ENCODE peak calls at places on chromosomes 16 and 17, in five cellular contexts. C is aorta; T is GM23248; S is CD8-positive, alpha-beta T cell; P is sigmoid colon. Y is an unnamed sample. For H3K4me1, the result is how much of the 10 kb centered on the place peaks cover.

GRCh38 chr16:10497132-10498088 is 83.0 kb downstream of the EMP2 start:
- DNase-seq in C (no peak), T (no peak), S (no peak), P (no peak), Y (no peak)

GRCh38 chr17:79517812-79518211 is 93.0 kb downstream of the RBFOX3 start:
- DNase-seq in C (no peak), T (no peak), S (no peak), P (no peak), Y (no peak)

GRCh38 chr17:15981646-15982580 is 17.6 kb downstream of the ZSWIM7 start:
- DNase-seq in C (no peak), T (peak), S (no peak), P (no peak), Y (no peak)

GRCh38 chr16:27745348-27745747 is 195.4 kb downstream of the KATNIP start:
- DNase-seq in C (no peak), T (peak), S (no peak), P (no peak), Y (no peak)

GRCh38 chr16:11609474-11610120 is 22.9 kb upstream of the LITAF start:
- DNase-seq in C (no peak), T (no peak), S (no peak), P (no peak), Y (peak)

GRCh38 chr16:73191111-73192046 is 143.5 kb upstream of the ZFHX3 start:
- DNase-seq in C (no peak), T (no peak), S (no peak), P (no peak), Y (no peak)

GRCh38 chr17:40317880-40318834 is 9.2 kb downstream of the RARA start:
- DNase-seq in C (peak), T (peak), S (peak), P (peak), Y (peak)

GRCh38 chr16:28925386-28926228 is 569 bp upstream of the RABEP2 start:
- DNase-seq in C (peak), T (peak), S (peak), P (peak), Y (peak)

GRCh38 chr17:73067075-73067474 is 25.4 kb downstream of the SLC39A11 start:
- DNase-seq in C (no peak), T (no peak), S (no peak), P (no peak), Y (no peak)

GRCh38 chr17:28760987-28761562 is 17.3 kb downstream of the TRAF4 start:
- DNase-seq in C (no peak), T (peak), S (no peak), P (peak), Y (peak)

GRCh38 chr17:1961187-1961586 is 63.9 kb downstream of the RTN4RL1 start:
- DNase-seq in C (no peak), T (no peak), S (no peak), P (no peak), Y (no peak)

GRCh38 chr16:55735120-55735781 is 79.5 kb downstream of the SLC6A2 start:
- DNase-seq in C (no peak), T (no peak), S (no peak), P (no peak), Y (no peak)

GRCh38 chr17:29836643-29837042 is 93.4 kb downstream of the SSH2 start:
- DNase-seq in C (no peak), T (peak), S (no peak), P (no peak), Y (no peak)

GRCh38 chr16:11053916-11054460 is 109.6 kb downstream of the CLEC16A start:
- DNase-seq in C (no peak), T (no peak), S (no peak), P (peak), Y (no peak)

GRCh38 chr17:58432806-58433573 is 15.7 kb upstream of the RNF43 start:
- DNase-seq in C (no peak), T (no peak), S (no peak), P (no peak), Y (no peak)

GRCh38 chr16:675884-676564 is 553 bp downstream of the RHBDL1 start:
- DNase-seq in C (no peak), T (no peak), S (no peak), P (no peak), Y (peak)

GRCh38 chr16:56480776-56481467 is 29.6 kb downstream of the OGFOD1 start:
- DNase-seq in C (no peak), T (peak), S (no peak), P (no peak), Y (no peak)

GRCh38 chr16:20382202-20382948 is 22.2 kb downstream of the PDILT start:
- DNase-seq in C (no peak), T (no peak), S (no peak), P (no peak), Y (no peak)

GRCh38 chr16:48384305-48384981 is 770 bp downstream of the SIAH1 start:
- DNase-seq in C (peak), T (peak), S (no peak), P (peak), Y (peak)

GRCh38 chr17:16407911-16408588 is 7.3 kb upstream of the TRPV2 start:
- DNase-seq in C (peak), T (peak), S (no peak), P (peak), Y (peak)

GRCh38 chr17:28105501-28105900 is 63.0 kb downstream of the NLK start:
- DNase-seq in C (no peak), T (no peak), S (no peak), P (no peak), Y (no peak)

GRCh38 chr17:17024778-17025300 is 17.4 kb upstream of the MPRIP start:
- DNase-seq in C (peak), T (no peak), S (no peak), P (no peak), Y (peak)

GRCh38 chr17:75785016-75785769 is 587 bp downstream of the UNK start:
- DNase-seq in C (peak), T (peak), S (peak), P (peak), Y (peak)

GRCh38 chr16:12902511-12903324 is 1.3 kb downstream of the SHISA9 start:
- DNase-seq in C (no peak), T (no peak), S (no peak), P (no peak), Y (no peak)

GRCh38 chr16:24309222-24309905 is 53.2 kb downstream of the CACNG3 start:
- DNase-seq in C (no peak), T (peak), S (no peak), P (no peak), Y (no peak)

GRCh38 chr17:2123467-2124251 is 68.8 kb downstream of the HIC1 start:
- DNase-seq in C (no peak), T (peak), S (no peak), P (no peak), Y (peak)

GRCh38 chr16:82748026-82748425 is 121.3 kb downstream of the CDH13 start:
- DNase-seq in C (peak), T (peak), S (no peak), P (no peak), Y (no peak)

GRCh38 chr17:29581583-29582253 is 7.7 kb downstream of the GIT1 start:
- DNase-seq in C (no peak), T (no peak), S (no peak), P (no peak), Y (no peak)

GRCh38 chr16:72934661-72935403 is 113.1 kb downstream of the ZFHX3 start:
- DNase-seq in C (no peak), T (no peak), S (no peak), P (peak), Y (no peak)

GRCh38 chr17:49361129-49361901 is 735 bp downstream of the ZNF652 start:
- DNase-seq in C (peak), T (peak), S (peak), P (peak), Y (peak)

GRCh38 chr17:8153550-8153956 is 1.3 kb upstream of the PER1 start:
- DNase-seq in C (peak), T (peak), S (no peak), P (peak), Y (peak)

GRCh38 chr17:50163846-50164696 is 1.7 kb upstream of the SGCA start:
- DNase-seq in C (peak), T (no peak), S (no peak), P (no peak), Y (peak)

GRCh38 chr16:11250091-11250785 is 5.8 kb downstream of the SOCS1 start:
- DNase-seq in C (no peak), T (no peak), S (no peak), P (no peak), Y (no peak)

GRCh38 chr16:50267651-50268050 is 1.3 kb downstream of the ADCY7 start:
- DNase-seq in C (peak), T (no peak), S (no peak), P (peak), Y (peak)
- H3K4me3 ChIP-seq in C (no peak), T (peak), S (peak), P (no peak), Y (no peak)

DNA sequence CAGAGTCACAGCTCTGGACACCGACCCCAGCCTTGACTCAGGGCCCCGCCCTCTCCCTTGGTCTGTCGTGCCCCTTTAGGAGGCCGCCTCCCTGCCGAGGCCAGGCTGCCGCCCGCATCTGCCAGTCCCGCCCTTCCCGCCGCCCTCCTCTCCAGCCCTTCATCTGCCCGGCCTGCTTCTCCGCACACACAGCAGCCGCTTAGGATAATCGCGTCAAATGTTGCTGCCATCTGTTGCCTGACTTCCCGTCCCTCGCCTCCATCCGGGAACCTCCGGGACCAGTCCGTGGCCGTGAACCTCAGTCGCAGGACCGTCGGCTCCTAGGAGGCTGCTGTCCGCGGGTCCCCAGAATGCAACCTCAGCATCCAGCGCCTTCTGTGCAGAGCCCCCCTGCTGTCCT is 11.9 kb downstream of the GSE1 start:
- DNase-seq in C (no peak), T (no peak), S (no peak), P (no peak), Y (no peak)
- H3K4me1 ChIP-seq in C (under half), T (under half), S (half or more), P (half or more), Y (under half)

DNA sequence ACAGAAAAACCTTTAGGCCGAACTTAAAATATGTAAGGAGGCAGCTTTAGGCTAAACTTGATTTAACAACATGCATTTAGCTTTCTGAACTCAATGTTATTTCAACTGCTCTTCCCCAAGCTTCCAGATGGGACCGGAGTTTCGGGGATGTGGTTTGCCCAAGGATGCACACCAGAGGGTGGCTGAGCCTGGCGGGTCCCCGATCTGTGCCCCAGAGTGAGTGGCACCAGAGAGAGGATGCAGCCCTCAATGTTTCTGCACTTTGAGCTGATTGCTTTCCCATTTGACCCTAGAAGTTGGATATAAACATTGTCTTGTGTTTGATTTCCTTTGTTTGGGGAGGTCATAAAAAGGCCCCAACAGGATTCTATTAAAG is 348.0 kb upstream of the TNRC6C start:
- DNase-seq in C (peak), T (no peak), S (peak), P (no peak), Y (no peak)
- H3K4me3 ChIP-seq in C (no peak), T (peak), S (peak), P (peak), Y (no peak)

DNA sequence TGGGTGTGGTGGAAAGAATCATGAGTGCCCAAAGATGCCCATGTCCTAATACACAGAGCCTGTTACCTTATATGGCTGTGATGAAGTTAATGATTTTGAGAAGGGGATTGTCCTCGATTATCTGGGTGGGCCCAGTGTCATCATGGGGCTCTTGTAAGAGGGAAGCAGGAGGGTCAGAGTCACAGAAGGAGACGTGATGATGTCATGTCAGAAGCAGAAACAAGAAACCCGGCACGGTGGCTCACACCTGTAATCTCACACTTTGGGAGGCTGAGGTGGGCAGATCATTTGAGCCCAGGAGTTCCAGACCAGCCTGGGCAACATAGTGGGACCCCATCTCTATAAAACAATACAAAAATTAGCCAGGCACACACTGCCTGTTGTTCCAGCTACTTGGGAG is 55.2 kb upstream of the MGAT5B start:
- DNase-seq in C (no peak), T (no peak), S (no peak), P (no peak), Y (no peak)
- H3K4me1 ChIP-seq in C (under half), T (under half), S (under half), P (under half), Y (under half)

GRCh38 chr17:74369221-74369620 is 1.9 kb downstream of the GPR142 start:
- DNase-seq in C (no peak), T (no peak), S (peak), P (no peak), Y (peak)
- H3K4me3 ChIP-seq in C (no peak), T (no peak), S (peak), P (no peak), Y (no peak)

GRCh38 chr17:14276535-14277250 is 24.2 kb upstream of the HS3ST3B1 start:
- DNase-seq in C (no peak), T (no peak), S (no peak), P (no peak), Y (no peak)
- H3K4me1 ChIP-seq in C (under half), T (under half), S (under half), P (under half), Y (under half)

GRCh38 chr16:65126845-65127624 is 5.2 kb upstream of the CDH11 start:
- DNase-seq in C (no peak), T (no peak), S (no peak), P (no peak), Y (no peak)

GRCh38 chr16:65124596-65124995 is 2.7 kb upstream of the CDH11 start:
- DNase-seq in C (no peak), T (no peak), S (no peak), P (no peak), Y (no peak)

GRCh38 chr16:65123846-65124513 is 2.1 kb upstream of the CDH11 start:
- DNase-seq in C (no peak), T (peak), S (no peak), P (peak), Y (no peak)

GRCh38 chr16:65125871-65126270 is 4.0 kb upstream of the CDH11 start:
- DNase-seq in C (no peak), T (peak), S (no peak), P (no peak), Y (no peak)

DNA sequence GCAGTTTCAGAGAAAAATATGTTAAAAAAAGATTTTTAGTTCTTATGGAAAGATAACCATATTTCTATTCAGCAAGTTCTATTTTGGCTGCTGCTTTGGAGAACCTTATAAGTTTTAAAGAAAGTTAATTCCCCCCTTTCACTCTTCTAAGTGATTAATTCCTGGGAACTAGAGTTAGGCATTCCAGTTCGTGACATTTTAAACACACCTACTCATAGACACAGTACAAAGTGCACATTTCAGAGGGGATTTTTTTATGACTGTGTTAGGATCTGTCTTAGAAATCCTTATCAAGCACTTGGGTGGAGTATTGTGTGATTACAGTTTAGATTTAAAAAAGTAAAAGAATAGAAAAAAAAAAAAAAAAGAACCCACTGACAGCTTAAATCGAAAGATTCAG is 3.5 kb upstream of the CDH11 start:
- DNase-seq in C (no peak), T (peak), S (no peak), P (no peak), Y (no peak)
- H3K4me3 ChIP-seq in C (no peak), T (peak), S (no peak), P (no peak), Y (no peak)